ENCODE peak calls at places on chromosomes 4 and X, in eight cellular contexts. R is mammary epithelial cell, Q is Caco-2, Y is right atrium auricular region, D is AG10803, L is HL-60, E is fibroblast of mammary gland, Z is breast epithelium. B is an unnamed sample.

GRCh38 chrX:16240231-16240905 is 73.1 kb downstream of the MAGEB17 start:
- DNase-seq in R (no peak), Q (no peak), Y (no peak), D (no peak), L (no peak), E (no peak), Z (no peak), B (no peak)

GRCh38 chrX:150456466-150456865 is 93.3 kb downstream of the MAMLD1 start:
- DNase-seq in R (peak), Q (no peak), Y (no peak), D (no peak), L (no peak), E (no peak), Z (no peak), B (no peak)

GRCh38 chr4:1099270-1099669 is 14.1 kb downstream of the RNF212 start:
- DNase-seq in R (no peak), Q (no peak), Y (no peak), D (no peak), L (no peak), E (no peak), Z (no peak), B (no peak)

GRCh38 chrX:140860718-140861117 is 141.7 kb upstream of the SPANXB1 start:
- DNase-seq in R (no peak), Q (no peak), Y (no peak), D (no peak), L (no peak), E (no peak), Z (no peak), B (no peak)

GRCh38 chr4:148141536-148141935 is 300.7 kb downstream of the NR3C2 start:
- DNase-seq in R (no peak), Q (no peak), Y (no peak), D (no peak), L (no peak), E (no peak), Z (no peak), B (no peak)

GRCh38 chrX:108834036-108834435 is 97.7 kb upstream of the IRS4 start:
- DNase-seq in R (no peak), Q (no peak), Y (no peak), D (no peak), L (no peak), E (no peak), Z (no peak), B (no peak)

GRCh38 chrX:153474718-153475117 is 4.3 kb upstream of the HAUS7 start:
- DNase-seq in R (no peak), Q (peak), Y (peak), D (peak), L (no peak), E (peak), Z (peak), B (no peak)

GRCh38 chrX:153946910-153947769 is 2.7 kb upstream of the RENBP start:
- DNase-seq in R (peak), Q (peak), Y (peak), D (peak), L (peak), E (peak), Z (no peak), B (no peak)

GRCh38 chr4:3440979-3441500 is 728 bp upstream of the HGFAC start:
- DNase-seq in R (peak), Q (no peak), Y (no peak), D (peak), L (peak), E (peak), Z (no peak), B (no peak)

GRCh38 chr4:53956454-53956853 is 108.0 kb downstream of the CHIC2 start:
- DNase-seq in R (no peak), Q (no peak), Y (no peak), D (no peak), L (no peak), E (no peak), Z (no peak), B (no peak)

GRCh38 chrX:16212436-16212835 is 45.2 kb downstream of the MAGEB17 start:
- DNase-seq in R (no peak), Q (peak), Y (no peak), D (no peak), L (no peak), E (peak), Z (no peak), B (no peak)

GRCh38 chr4:139281212-139281611 is 1.2 kb upstream of the MGARP start:
- DNase-seq in R (no peak), Q (no peak), Y (no peak), D (no peak), L (no peak), E (peak), Z (no peak), B (no peak)

GRCh38 chr4:128006592-128006991 is 41.4 kb downstream of the ABHD18 start:
- DNase-seq in R (peak), Q (no peak), Y (no peak), D (no peak), L (no peak), E (peak), Z (no peak), B (no peak)

GRCh38 chr4:141350122-141350904 is 129.6 kb downstream of the ZNF330 start:
- DNase-seq in R (peak), Q (no peak), Y (no peak), D (peak), L (no peak), E (peak), Z (no peak), B (no peak)

GRCh38 chr4:1215347-1216075 is 33.4 kb downstream of the CTBP1 start:
- DNase-seq in R (no peak), Q (no peak), Y (no peak), D (no peak), L (no peak), E (peak), Z (no peak), B (peak)

GRCh38 chr4:1377606-1378261 is 28.5 kb downstream of the NKX1-1 start:
- DNase-seq in R (no peak), Q (peak), Y (no peak), D (no peak), L (no peak), E (no peak), Z (no peak), B (no peak)

GRCh38 chr4:185870437-185870836 is 58.4 kb upstream of the SORBS2 start:
- DNase-seq in R (no peak), Q (no peak), Y (no peak), D (no peak), L (no peak), E (no peak), Z (no peak), B (no peak)

GRCh38 chr4:57154191-57154590 is 44.0 kb upstream of the IGFBP7 start:
- DNase-seq in R (peak), Q (no peak), Y (no peak), D (peak), L (no peak), E (no peak), Z (no peak), B (no peak)

GRCh38 chrX:40176979-40177430 is 79.2 kb upstream of the BCOR start:
- DNase-seq in R (no peak), Q (no peak), Y (no peak), D (no peak), L (no peak), E (no peak), Z (no peak), B (no peak)

GRCh38 chr4:38860788-38861424 is 4.3 kb upstream of the TLR6 start:
- DNase-seq in R (peak), Q (peak), Y (no peak), D (peak), L (peak), E (peak), Z (no peak), B (peak)

GRCh38 chr4:79184461-79184860 is 141.4 kb downstream of the NAA11 start:
- DNase-seq in R (no peak), Q (no peak), Y (no peak), D (no peak), L (no peak), E (no peak), Z (no peak), B (no peak)

GRCh38 chr4:123838426-123838825 is 441.8 kb downstream of the SPRY1 start:
- DNase-seq in R (no peak), Q (no peak), Y (no peak), D (no peak), L (no peak), E (peak), Z (no peak), B (no peak)

GRCh38 chrX:155864655-155865054 is 16.5 kb upstream of the VAMP7 start:
- DNase-seq in R (no peak), Q (no peak), Y (no peak), D (no peak), L (no peak), E (peak), Z (no peak), B (no peak)

GRCh38 chr4:33160126-33160525 is 2440.0 kb downstream of the PCDH7 start:
- DNase-seq in R (no peak), Q (peak), Y (no peak), D (peak), L (peak), E (peak), Z (no peak), B (no peak)

GRCh38 chr4:148330724-148331123 is 111.5 kb downstream of the NR3C2 start:
- DNase-seq in R (no peak), Q (no peak), Y (no peak), D (no peak), L (no peak), E (no peak), Z (no peak), B (no peak)

GRCh38 chr4:42397256-42397634 is at the start of gene SHISA3:
- DNase-seq in R (no peak), Q (no peak), Y (no peak), D (no peak), L (peak), E (peak), Z (no peak), B (no peak)

GRCh38 chr4:170827562-170828260 is 738.0 kb upstream of the AADAT start:
- DNase-seq in R (peak), Q (no peak), Y (no peak), D (no peak), L (no peak), E (peak), Z (no peak), B (no peak)

GRCh38 chrX:78555401-78555980 is 103.6 kb downstream of the RTL3 start:
- DNase-seq in R (no peak), Q (no peak), Y (no peak), D (no peak), L (peak), E (peak), Z (no peak), B (no peak)

GRCh38 chrX:114127411-114128025 is 456.4 kb upstream of the HTR2C start:
- DNase-seq in R (no peak), Q (no peak), Y (no peak), D (no peak), L (no peak), E (no peak), Z (no peak), B (no peak)

GRCh38 chr4:61245321-61245720 is 45.2 kb downstream of the ADGRL3 start:
- DNase-seq in R (no peak), Q (no peak), Y (no peak), D (no peak), L (no peak), E (no peak), Z (no peak), B (no peak)

GRCh38 chr4:12211636-12212035 is 782.9 kb upstream of the HS3ST1 start:
- DNase-seq in R (no peak), Q (no peak), Y (no peak), D (no peak), L (no peak), E (no peak), Z (no peak), B (no peak)

GRCh38 chr4:8831221-8832129 is 40.2 kb downstream of the HMX1 start:
- DNase-seq in R (no peak), Q (peak), Y (peak), D (no peak), L (no peak), E (no peak), Z (no peak), B (no peak)

GRCh38 chr4:38371391-38371851 is 292.6 kb upstream of the KLF3 start:
- DNase-seq in R (peak), Q (no peak), Y (no peak), D (peak), L (no peak), E (peak), Z (no peak), B (no peak)

GRCh38 chr4:87614292-87614890 is 6.1 kb downstream of the DSPP start:
- DNase-seq in R (no peak), Q (no peak), Y (no peak), D (no peak), L (no peak), E (no peak), Z (no peak), B (no peak)

GRCh38 chr4:69071286-69071685 is 25.0 kb upstream of the UGT2B7 start:
- DNase-seq in R (no peak), Q (no peak), Y (no peak), D (no peak), L (no peak), E (no peak), Z (no peak), B (no peak)

GRCh38 chrX:49934148-49934547 is 11.8 kb downstream of the CLCN5 start:
- DNase-seq in R (no peak), Q (no peak), Y (no peak), D (no peak), L (no peak), E (peak), Z (no peak), B (no peak)

GRCh38 chr4:117134386-117134785 is 49.0 kb upstream of the TRAM1L1 start:
- DNase-seq in R (peak), Q (no peak), Y (no peak), D (peak), L (peak), E (peak), Z (no peak), B (no peak)

DNA sequence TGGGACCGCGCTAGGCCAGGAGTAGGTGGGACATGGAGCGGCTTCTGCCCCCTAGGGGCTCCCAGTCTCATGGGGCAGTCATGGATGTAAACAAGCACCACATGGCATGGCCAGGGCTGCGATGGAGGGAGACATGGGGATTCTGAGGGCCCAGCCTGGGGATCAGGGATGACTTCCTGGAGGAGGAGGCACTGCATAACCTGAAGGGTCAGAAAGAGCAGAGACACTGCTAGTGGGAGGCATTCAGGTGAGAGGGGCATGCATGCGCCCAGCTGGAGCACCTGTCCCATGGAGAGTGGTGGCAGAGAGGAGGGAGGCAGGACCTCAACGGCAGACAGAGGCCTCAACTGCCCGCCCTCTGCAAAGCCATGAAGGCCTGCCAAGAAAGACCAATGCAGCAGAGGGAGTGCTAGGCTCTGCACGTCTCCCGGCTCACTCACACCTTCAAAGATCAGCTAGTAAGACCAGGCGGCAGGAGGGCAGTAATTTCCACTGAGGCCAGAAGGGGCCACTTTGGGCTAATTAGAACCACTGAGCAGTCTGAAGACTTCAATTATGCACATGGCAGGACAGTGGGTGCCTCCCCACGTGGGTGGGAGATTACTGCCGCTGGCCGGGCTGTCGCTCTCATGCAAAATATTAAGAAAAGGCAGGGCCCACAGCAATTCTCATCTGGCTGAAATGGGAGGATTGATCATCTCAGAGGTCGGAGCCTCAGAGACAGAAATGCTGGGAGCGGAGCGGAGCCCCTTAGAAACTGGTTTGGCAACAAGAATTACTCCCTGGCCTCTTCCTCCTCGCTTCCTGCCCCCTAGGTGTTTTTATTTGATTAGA is 69.6 kb downstream of the PPP2R2C start:
- DNase-seq in R (no peak), Q (no peak), Y (no peak), D (no peak), L (no peak), E (no peak), Z (no peak), B (no peak)
- TF ChIP-seq CTCF in R (no peak), Q (no peak), Y (no peak), D (no peak), L (no peak), E (no peak), Z (no peak), B (no peak)

DNA sequence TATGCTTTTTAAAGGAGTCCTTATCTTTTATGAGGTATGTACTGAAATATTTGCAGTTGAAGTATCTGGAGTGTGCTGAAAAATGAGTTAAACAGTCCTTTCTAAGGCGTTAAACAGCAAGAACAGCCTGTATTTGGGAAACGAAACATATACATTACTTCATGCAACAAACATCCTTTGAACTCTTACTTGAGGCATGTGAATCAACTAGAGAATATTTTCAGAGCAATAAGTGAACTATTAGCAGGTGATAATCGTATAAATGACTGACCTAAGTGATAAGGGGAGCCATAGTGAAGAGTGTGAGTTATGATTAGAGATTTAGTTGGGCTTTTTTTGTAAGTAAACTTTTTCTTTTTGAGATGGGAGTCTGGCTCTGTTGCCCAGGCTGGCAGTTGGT is 45.9 kb upstream of the RHOH start:
- DNase-seq in R (no peak), Q (no peak), Y (no peak), D (no peak), L (no peak), E (no peak), Z (no peak), B (no peak)
- H3K4me3 ChIP-seq in R (no peak), Q (no peak), Y (no peak), D (no peak), L (no peak), E (no peak), Z (no peak), B (no peak)

DNA sequence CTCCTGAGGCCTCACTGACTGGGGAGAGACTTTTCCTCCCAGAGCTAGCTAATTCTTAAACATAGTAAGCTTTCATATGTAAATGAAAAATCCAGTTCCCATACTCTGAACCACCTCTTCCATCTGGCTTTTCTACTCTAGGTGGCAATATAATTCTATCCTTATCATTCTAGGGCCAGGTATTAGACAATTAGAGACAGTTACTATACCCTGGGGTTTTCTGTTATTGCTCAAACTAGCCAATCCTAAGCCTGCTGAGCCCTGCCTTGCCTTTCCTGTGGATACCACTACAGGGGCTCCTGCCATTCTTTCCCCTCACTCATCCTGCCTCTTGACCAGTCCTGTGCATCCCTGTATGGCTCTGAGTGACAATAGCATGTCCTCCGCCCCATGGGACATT is 552.0 kb downstream of the STIM2 start:
- DNase-seq in R (no peak), Q (no peak), Y (no peak), D (no peak), L (no peak), E (no peak), Z (no peak), B (no peak)
- TF ChIP-seq CTCF in R (no peak), Q (no peak), Y (no peak), D (no peak), L (no peak), E (no peak), Z (no peak), B (no peak)

DNA sequence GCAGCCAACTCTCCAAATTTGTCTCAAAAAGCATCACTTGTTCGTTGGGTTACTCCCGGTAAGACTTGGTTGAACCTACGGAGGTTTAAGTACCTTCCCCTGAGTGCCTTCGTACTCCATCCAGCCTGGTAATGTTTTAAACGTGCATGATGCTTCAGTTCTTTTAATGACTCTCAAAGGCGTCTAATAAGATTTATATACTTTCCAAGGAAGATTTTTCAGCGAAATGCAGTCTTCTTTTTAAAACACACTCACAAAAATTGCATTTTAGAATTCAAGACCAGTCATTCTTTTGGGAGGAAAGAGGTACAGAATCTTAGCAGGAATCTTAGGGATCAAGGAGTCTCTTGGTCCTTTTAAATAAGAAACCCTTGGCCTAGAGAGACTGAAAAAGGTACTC is 430 bp upstream of the TRPC3 start:
- DNase-seq in R (no peak), Q (no peak), Y (no peak), D (no peak), L (no peak), E (no peak), Z (no peak), B (no peak)
- H3K4me3 ChIP-seq in R (no peak), Q (peak), Y (peak), D (peak), L (no peak), E (no peak), Z (peak), B (no peak)

GRCh38 chrX:53445977-53446376 is 11.8 kb upstream of the HSD17B10 start:
- DNase-seq in R (peak), Q (peak), Y (no peak), D (peak), L (peak), E (peak), Z (no peak), B (no peak)
- TF ChIP-seq CTCF in R (peak), Q (peak), Y (peak), D (peak), L (peak), E (peak), Z (no peak), B (peak)